ENCODE peak calls at places on chromosomes 7 and 10, in eight cellular contexts. One of them, this sample, is unnamed.

GRCh38 chr10:52751337-52751736 is 21.2 kb downstream of the MBL2 start:
- DNase-seq in H9: no peak
- DNase-seq in suprapubic skin: no peak
- DNase-seq in lower leg skin: no peak
- DNase-seq in GM13976: no peak
- DNase-seq in HCT116: no peak
- DNase-seq in spleen: no peak
- DNase-seq in left lung: no peak
- DNase-seq in this sample: no peak

GRCh38 chr7:139867847-139868246 is 38.8 kb downstream of the TBXAS1 start:
- DNase-seq in H9: no peak
- DNase-seq in GM13976: no peak
- DNase-seq in HCT116: no peak
- DNase-seq in suprapubic skin: no peak
- DNase-seq in lower leg skin: no peak
- DNase-seq in spleen: no peak
- DNase-seq in left lung: no peak
- DNase-seq in this sample: no peak

GRCh38 chr7:44188480-44189225 is 586 bp downstream of the GCK start:
- DNase-seq in suprapubic skin: no peak
- DNase-seq in lower leg skin: no peak
- DNase-seq in left lung: no peak
- DNase-seq in HCT116: no peak
- DNase-seq in GM13976: no peak
- DNase-seq in H9: no peak
- DNase-seq in spleen: no peak
- DNase-seq in this sample: no peak

GRCh38 chr10:100339236-100339635 is 7.8 kb upstream of the SCD start:
- DNase-seq in HCT116: no peak
- DNase-seq in lower leg skin: no peak
- DNase-seq in left lung: no peak
- DNase-seq in H9: no peak
- DNase-seq in suprapubic skin: no peak
- DNase-seq in GM13976: peak; percentile 54
- DNase-seq in spleen: no peak
- DNase-seq in this sample: no peak

GRCh38 chr7:69067397-69067796 is 530.9 kb upstream of the AUTS2 start:
- DNase-seq in H9: peak; percentile 78
- DNase-seq in left lung: peak; percentile 33
- DNase-seq in suprapubic skin: no peak
- DNase-seq in GM13976: no peak
- DNase-seq in spleen: no peak
- DNase-seq in HCT116: no peak
- DNase-seq in lower leg skin: no peak
- DNase-seq in this sample: peak; percentile 32

GRCh38 chr10:61992683-61993629 is 91.5 kb downstream of the ARID5B start:
- DNase-seq in suprapubic skin: peak; percentile 82
- DNase-seq in left lung: peak; percentile 63
- DNase-seq in HCT116: no peak
- DNase-seq in lower leg skin: peak; percentile 87
- DNase-seq in spleen: no peak
- DNase-seq in GM13976: peak; percentile 18
- DNase-seq in H9: no peak
- DNase-seq in this sample: no peak

GRCh38 chr7:107622937-107623336 is 37.7 kb upstream of the SLC26A4 start:
- DNase-seq in HCT116: no peak
- DNase-seq in GM13976: no peak
- DNase-seq in spleen: no peak
- DNase-seq in left lung: no peak
- DNase-seq in H9: no peak
- DNase-seq in suprapubic skin: no peak
- DNase-seq in lower leg skin: no peak
- DNase-seq in this sample: no peak

GRCh38 chr10:118568327-118568848 is 27.1 kb downstream of the PRLHR start:
- DNase-seq in H9: no peak
- DNase-seq in lower leg skin: peak; percentile 58
- DNase-seq in spleen: no peak
- DNase-seq in HCT116: peak; percentile 63
- DNase-seq in left lung: no peak
- DNase-seq in GM13976: peak; percentile 66
- DNase-seq in suprapubic skin: no peak
- DNase-seq in this sample: no peak

GRCh38 chr7:127667017-127667670 is 15.2 kb downstream of the SND1 start:
- DNase-seq in lower leg skin: no peak
- DNase-seq in HCT116: no peak
- DNase-seq in suprapubic skin: no peak
- DNase-seq in spleen: no peak
- DNase-seq in GM13976: no peak
- DNase-seq in left lung: no peak
- DNase-seq in H9: no peak
- DNase-seq in this sample: no peak

GRCh38 chr10:8055420-8056349 is 1.2 kb downstream of the GATA3 start:
- DNase-seq in HCT116: no peak
- DNase-seq in H9: no peak
- DNase-seq in suprapubic skin: peak; percentile 55
- DNase-seq in spleen: peak; percentile 87
- DNase-seq in GM13976: no peak
- DNase-seq in lower leg skin: no peak
- DNase-seq in left lung: no peak
- DNase-seq in this sample: no peak

GRCh38 chr7:29989257-29989995 is at the start of gene SCRN1:
- DNase-seq in H9: peak; percentile 63
- DNase-seq in spleen: peak; percentile 88
- DNase-seq in left lung: peak; percentile 58
- DNase-seq in lower leg skin: no peak
- DNase-seq in HCT116: no peak
- DNase-seq in GM13976: peak; percentile 87
- DNase-seq in suprapubic skin: no peak
- DNase-seq in this sample: peak; percentile 73

GRCh38 chr7:5636914-5637313 is 144.5 kb downstream of the RNF216 start:
- DNase-seq in HCT116: no peak
- DNase-seq in left lung: peak; percentile 58
- DNase-seq in spleen: peak; percentile 74
- DNase-seq in lower leg skin: peak; percentile 75
- DNase-seq in suprapubic skin: peak; percentile 90
- DNase-seq in GM13976: no peak
- DNase-seq in H9: no peak
- DNase-seq in this sample: no peak

GRCh38 chr10:99612167-99612831 is 7.9 kb downstream of the SLC25A28 start:
- DNase-seq in left lung: no peak
- DNase-seq in lower leg skin: peak; percentile 43
- DNase-seq in HCT116: peak; percentile 59
- DNase-seq in H9: peak; percentile 58
- DNase-seq in GM13976: peak; percentile 69
- DNase-seq in suprapubic skin: no peak
- DNase-seq in spleen: no peak
- DNase-seq in this sample: no peak

GRCh38 chr10:131830446-131831130 is 70.2 kb upstream of the PPP2R2D start:
- DNase-seq in lower leg skin: no peak
- DNase-seq in HCT116: no peak
- DNase-seq in GM13976: no peak
- DNase-seq in left lung: peak; percentile 14
- DNase-seq in suprapubic skin: peak; percentile 35
- DNase-seq in spleen: peak; percentile 37
- DNase-seq in H9: no peak
- DNase-seq in this sample: peak; percentile 5

GRCh38 chr7:54622696-54623309 is 80.6 kb downstream of the VSTM2A start:
- DNase-seq in suprapubic skin: no peak
- DNase-seq in GM13976: no peak
- DNase-seq in H9: no peak
- DNase-seq in left lung: no peak
- DNase-seq in HCT116: no peak
- DNase-seq in lower leg skin: no peak
- DNase-seq in spleen: no peak
- DNase-seq in this sample: no peak

GRCh38 chr7:130903358-130903974 is 169.5 kb upstream of the KLF14 start:
- DNase-seq in left lung: no peak
- DNase-seq in HCT116: no peak
- DNase-seq in lower leg skin: no peak
- DNase-seq in H9: no peak
- DNase-seq in GM13976: no peak
- DNase-seq in spleen: no peak
- DNase-seq in suprapubic skin: no peak
- DNase-seq in this sample: no peak

GRCh38 chr7:300048-300447 is 10.1 kb downstream of the FOXL3 start:
- DNase-seq in left lung: no peak
- DNase-seq in spleen: peak; percentile 51
- DNase-seq in GM13976: no peak
- DNase-seq in H9: no peak
- DNase-seq in lower leg skin: no peak
- DNase-seq in HCT116: no peak
- DNase-seq in suprapubic skin: no peak
- DNase-seq in this sample: no peak

GRCh38 chr7:36283171-36283570 is 106.5 kb upstream of the ANLN start:
- DNase-seq in H9: no peak
- DNase-seq in HCT116: no peak
- DNase-seq in GM13976: no peak
- DNase-seq in spleen: peak; percentile 84
- DNase-seq in suprapubic skin: no peak
- DNase-seq in left lung: no peak
- DNase-seq in lower leg skin: no peak
- DNase-seq in this sample: no peak

GRCh38 chr7:124930655-124931597 is 1.3 kb upstream of the POT1 start:
- DNase-seq in lower leg skin: no peak
- DNase-seq in left lung: no peak
- DNase-seq in spleen: peak; percentile 68
- DNase-seq in H9: no peak
- DNase-seq in GM13976: no peak
- DNase-seq in suprapubic skin: no peak
- DNase-seq in HCT116: no peak
- DNase-seq in this sample: no peak

GRCh38 chr10:71569775-71570588 is 149.6 kb downstream of the C10orf105 start:
- DNase-seq in GM13976: peak; percentile 86
- DNase-seq in suprapubic skin: peak; percentile 83
- DNase-seq in lower leg skin: peak; percentile 62
- DNase-seq in left lung: peak; percentile 60
- DNase-seq in H9: peak; percentile 83
- DNase-seq in spleen: peak; percentile 85
- DNase-seq in HCT116: peak; percentile 18
- DNase-seq in this sample: peak; percentile 89

GRCh38 chr10:43986396-43986795 is 337.7 kb upstream of the ZNF32 start:
- DNase-seq in GM13976: no peak
- DNase-seq in lower leg skin: no peak
- DNase-seq in spleen: no peak
- DNase-seq in suprapubic skin: no peak
- DNase-seq in H9: no peak
- DNase-seq in HCT116: no peak
- DNase-seq in left lung: no peak
- DNase-seq in this sample: no peak

GRCh38 chr10:53749439-53749838 is 976.9 kb upstream of the MBL2 start:
- DNase-seq in H9: no peak
- DNase-seq in suprapubic skin: no peak
- DNase-seq in HCT116: no peak
- DNase-seq in lower leg skin: no peak
- DNase-seq in left lung: no peak
- DNase-seq in spleen: no peak
- DNase-seq in GM13976: no peak
- DNase-seq in this sample: no peak

GRCh38 chr7:45035909-45036308 is 35.9 kb downstream of the CCM2 start:
- DNase-seq in suprapubic skin: no peak
- DNase-seq in H9: no peak
- DNase-seq in left lung: no peak
- DNase-seq in GM13976: no peak
- DNase-seq in HCT116: no peak
- DNase-seq in spleen: no peak
- DNase-seq in lower leg skin: no peak
- DNase-seq in this sample: no peak

DNA sequence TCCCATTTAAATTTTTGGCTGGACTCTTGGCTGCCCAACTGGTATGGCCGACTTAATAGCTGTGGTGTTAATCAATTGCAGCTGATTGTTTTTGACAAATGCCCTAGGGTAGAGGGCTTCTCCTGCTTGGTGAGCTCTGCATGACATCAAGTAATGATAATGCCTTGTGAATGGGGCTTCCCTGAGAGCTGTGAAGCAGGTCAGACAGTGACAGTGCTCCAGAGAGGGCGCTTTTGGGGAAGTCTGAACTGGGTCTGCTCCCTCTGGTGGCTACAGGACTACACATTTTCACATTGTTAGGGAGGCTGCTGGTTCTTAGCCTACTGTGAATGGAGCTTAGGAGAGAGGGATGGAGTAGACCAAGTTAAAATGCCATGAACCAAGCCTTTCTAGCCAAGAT is 98.8 kb downstream of the SDK1 start:
- DNase-seq in suprapubic skin: no peak
- DNase-seq in spleen: no peak
- DNase-seq in lower leg skin: no peak
- DNase-seq in left lung: no peak
- DNase-seq in HCT116: peak; percentile 49
- DNase-seq in H9: peak; percentile 91
- DNase-seq in GM13976: no peak
- DNase-seq in this sample: peak; percentile 51
- TF ChIP-seq CTCF in suprapubic skin: no peak
- TF ChIP-seq CTCF in spleen: no peak
- TF ChIP-seq CTCF in lower leg skin: no peak
- TF ChIP-seq CTCF in left lung: no peak
- TF ChIP-seq CTCF in HCT116: peak; percentile 56
- TF ChIP-seq CTCF in H9: peak; percentile 86
- TF ChIP-seq CTCF in GM13976: no peak
- TF ChIP-seq CTCF in this sample: peak; percentile 25

GRCh38 chr10:124249812-124250432 is 156.5 kb upstream of the CHST15 start:
- DNase-seq in spleen: no peak
- DNase-seq in lower leg skin: no peak
- DNase-seq in suprapubic skin: peak; percentile 34
- DNase-seq in H9: peak; percentile 35
- DNase-seq in left lung: no peak
- DNase-seq in HCT116: peak; percentile 22
- DNase-seq in GM13976: no peak
- DNase-seq in this sample: no peak
- TF ChIP-seq CTCF in spleen: no peak
- TF ChIP-seq CTCF in lower leg skin: no peak
- TF ChIP-seq CTCF in suprapubic skin: no peak
- TF ChIP-seq CTCF in H9: peak; percentile 74
- TF ChIP-seq CTCF in left lung: no peak
- TF ChIP-seq CTCF in HCT116: peak; percentile 79
- TF ChIP-seq CTCF in GM13976: peak; percentile 7
- TF ChIP-seq CTCF in this sample: no peak

GRCh38 chr7:21261627-21262564 is 166.0 kb upstream of the SP4 start:
- DNase-seq in spleen: peak; percentile 71
- DNase-seq in left lung: no peak
- DNase-seq in GM13976: peak; percentile 31
- DNase-seq in lower leg skin: no peak
- DNase-seq in suprapubic skin: no peak
- DNase-seq in H9: peak; percentile 71
- DNase-seq in HCT116: peak; percentile 44
- DNase-seq in this sample: peak; percentile 71
- TF ChIP-seq CTCF in spleen: peak; percentile 49
- TF ChIP-seq CTCF in left lung: no peak
- TF ChIP-seq CTCF in GM13976: peak; percentile 41
- TF ChIP-seq CTCF in lower leg skin: no peak
- TF ChIP-seq CTCF in suprapubic skin: peak; percentile 19
- TF ChIP-seq CTCF in H9: peak; percentile 81
- TF ChIP-seq CTCF in HCT116: peak; percentile 74
- TF ChIP-seq CTCF in this sample: peak; percentile 84

DNA sequence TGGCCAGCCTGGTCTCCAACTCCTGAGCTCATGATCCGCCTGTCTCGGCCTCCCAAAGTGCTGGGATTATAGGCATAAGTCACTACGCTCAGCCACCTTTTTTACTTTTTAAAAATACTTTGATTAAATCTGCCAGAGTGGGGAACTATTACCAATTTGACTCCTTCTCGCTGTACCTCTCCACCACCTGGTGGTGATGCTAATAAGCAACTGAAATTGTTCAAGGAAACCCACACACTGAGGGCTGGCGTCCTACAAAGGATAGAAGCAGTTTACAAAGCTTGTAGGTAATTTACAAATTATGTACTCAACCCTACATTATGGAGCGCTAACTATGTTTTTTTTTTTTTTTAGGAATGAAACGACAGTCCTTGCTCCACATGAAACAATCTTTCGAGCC is 111.1 kb downstream of the CPED1 start:
- DNase-seq in HCT116: no peak
- DNase-seq in GM13976: no peak
- DNase-seq in left lung: no peak
- DNase-seq in H9: peak; percentile 37
- DNase-seq in lower leg skin: no peak
- DNase-seq in suprapubic skin: no peak
- DNase-seq in spleen: no peak
- DNase-seq in this sample: no peak
- TF ChIP-seq CTCF in HCT116: peak; percentile 42
- TF ChIP-seq CTCF in GM13976: no peak
- TF ChIP-seq CTCF in left lung: no peak
- TF ChIP-seq CTCF in H9: peak; percentile 56
- TF ChIP-seq CTCF in lower leg skin: no peak
- TF ChIP-seq CTCF in suprapubic skin: no peak
- TF ChIP-seq CTCF in spleen: no peak
- TF ChIP-seq CTCF in this sample: peak; percentile 15